ENCODE peak calls at places on chromosome 22, in eight cellular contexts. One of them, this sample, is unnamed.

GRCh38 chr22:30078320-30079311 is 1.6 kb upstream of the HORMAD2 start:
- DNase-seq in AG10803: no peak
- DNase-seq in A549: no peak
- DNase-seq in right lobe of liver: peak
- DNase-seq in fibroblast of lung: no peak
- DNase-seq in A673: peak
- DNase-seq in fibroblast of pulmonary artery: no peak
- DNase-seq in ascending aorta: no peak
- DNase-seq in this sample: no peak

GRCh38 chr22:47092896-47093311 is 330.5 kb downstream of the TBC1D22A start:
- DNase-seq in AG10803: peak
- DNase-seq in A549: no peak
- DNase-seq in right lobe of liver: no peak
- DNase-seq in fibroblast of lung: peak
- DNase-seq in A673: peak
- DNase-seq in fibroblast of pulmonary artery: peak
- DNase-seq in ascending aorta: no peak
- DNase-seq in this sample: peak

GRCh38 chr22:29690481-29690880 is 29.3 kb upstream of the CABP7 start:
- DNase-seq in AG10803: peak
- DNase-seq in A549: no peak
- DNase-seq in right lobe of liver: no peak
- DNase-seq in fibroblast of lung: peak
- DNase-seq in A673: peak
- DNase-seq in fibroblast of pulmonary artery: no peak
- DNase-seq in ascending aorta: no peak
- DNase-seq in this sample: no peak

GRCh38 chr22:30273196-30273595 is 6.5 kb upstream of the OSM start:
- DNase-seq in AG10803: no peak
- DNase-seq in A549: no peak
- DNase-seq in right lobe of liver: no peak
- DNase-seq in fibroblast of lung: no peak
- DNase-seq in A673: no peak
- DNase-seq in fibroblast of pulmonary artery: no peak
- DNase-seq in ascending aorta: no peak
- DNase-seq in this sample: no peak

GRCh38 chr22:42695294-42695693 is 25.4 kb downstream of the A4GALT start:
- DNase-seq in AG10803: no peak
- DNase-seq in A549: no peak
- DNase-seq in right lobe of liver: no peak
- DNase-seq in fibroblast of lung: no peak
- DNase-seq in A673: no peak
- DNase-seq in fibroblast of pulmonary artery: no peak
- DNase-seq in ascending aorta: no peak
- DNase-seq in this sample: no peak

GRCh38 chr22:36940676-36941075 is 27.2 kb downstream of the CSF2RB start:
- DNase-seq in AG10803: no peak
- DNase-seq in A549: no peak
- DNase-seq in right lobe of liver: no peak
- DNase-seq in fibroblast of lung: no peak
- DNase-seq in A673: no peak
- DNase-seq in fibroblast of pulmonary artery: no peak
- DNase-seq in ascending aorta: no peak
- DNase-seq in this sample: no peak

GRCh38 chr22:42676059-42676607 is 26.9 kb upstream of the CYB5R3 start:
- DNase-seq in AG10803: peak
- DNase-seq in A549: no peak
- DNase-seq in right lobe of liver: no peak
- DNase-seq in fibroblast of lung: no peak
- DNase-seq in A673: no peak
- DNase-seq in fibroblast of pulmonary artery: peak
- DNase-seq in ascending aorta: no peak
- DNase-seq in this sample: peak

GRCh38 chr22:41563051-41563711 is 2.4 kb downstream of the CSDC2 start:
- DNase-seq in AG10803: peak
- DNase-seq in A549: peak
- DNase-seq in right lobe of liver: no peak
- DNase-seq in fibroblast of lung: peak
- DNase-seq in A673: no peak
- DNase-seq in fibroblast of pulmonary artery: peak
- DNase-seq in ascending aorta: no peak
- DNase-seq in this sample: peak

GRCh38 chr22:39021552-39022250 is 774 bp downstream of the APOBEC3D start:
- DNase-seq in AG10803: no peak
- DNase-seq in A549: no peak
- DNase-seq in right lobe of liver: peak
- DNase-seq in fibroblast of lung: no peak
- DNase-seq in A673: no peak
- DNase-seq in fibroblast of pulmonary artery: no peak
- DNase-seq in ascending aorta: no peak
- DNase-seq in this sample: peak

GRCh38 chr22:48745842-48746788 is 1081.6 kb downstream of the BRD1 start:
- DNase-seq in AG10803: no peak
- DNase-seq in A549: no peak
- DNase-seq in right lobe of liver: no peak
- DNase-seq in fibroblast of lung: no peak
- DNase-seq in A673: no peak
- DNase-seq in fibroblast of pulmonary artery: no peak
- DNase-seq in ascending aorta: peak
- DNase-seq in this sample: no peak

GRCh38 chr22:48756146-48757111 is 1071.2 kb downstream of the BRD1 start:
- DNase-seq in AG10803: no peak
- DNase-seq in A549: no peak
- DNase-seq in right lobe of liver: no peak
- DNase-seq in fibroblast of lung: no peak
- DNase-seq in A673: no peak
- DNase-seq in fibroblast of pulmonary artery: no peak
- DNase-seq in ascending aorta: no peak
- DNase-seq in this sample: no peak

GRCh38 chr22:35611891-35612576 is 5.1 kb downstream of the MB start:
- DNase-seq in AG10803: no peak
- DNase-seq in A549: no peak
- DNase-seq in right lobe of liver: no peak
- DNase-seq in fibroblast of lung: no peak
- DNase-seq in A673: no peak
- DNase-seq in fibroblast of pulmonary artery: no peak
- DNase-seq in ascending aorta: no peak
- DNase-seq in this sample: no peak

GRCh38 chr22:20430641-20431519 is 6.7 kb downstream of the SCARF2 start:
- DNase-seq in AG10803: peak
- DNase-seq in A549: peak
- DNase-seq in right lobe of liver: peak
- DNase-seq in fibroblast of lung: peak
- DNase-seq in A673: peak
- DNase-seq in fibroblast of pulmonary artery: no peak
- DNase-seq in ascending aorta: no peak
- DNase-seq in this sample: no peak
- TF ChIP-seq CTCF in AG10803: peak
- TF ChIP-seq CTCF in A549: peak
- TF ChIP-seq CTCF in right lobe of liver: peak
- TF ChIP-seq CTCF in fibroblast of lung: no peak
- TF ChIP-seq CTCF in A673: peak
- TF ChIP-seq CTCF in fibroblast of pulmonary artery: no peak
- TF ChIP-seq CTCF in ascending aorta: no peak
- TF ChIP-seq CTCF in this sample: no peak

GRCh38 chr22:20244744-20245576 is 23.2 kb downstream of the RTN4R start:
- DNase-seq in AG10803: no peak
- DNase-seq in A549: no peak
- DNase-seq in right lobe of liver: no peak
- DNase-seq in fibroblast of lung: no peak
- DNase-seq in A673: peak
- DNase-seq in fibroblast of pulmonary artery: no peak
- DNase-seq in ascending aorta: no peak
- DNase-seq in this sample: no peak
- H3K4me3 ChIP-seq in AG10803: no peak
- H3K4me3 ChIP-seq in A549: no peak
- H3K4me3 ChIP-seq in right lobe of liver: no peak
- H3K4me3 ChIP-seq in fibroblast of lung: no peak
- H3K4me3 ChIP-seq in A673: no peak
- H3K4me3 ChIP-seq in fibroblast of pulmonary artery: no peak
- H3K4me3 ChIP-seq in ascending aorta: no peak
- H3K4me3 ChIP-seq in this sample: no peak

GRCh38 chr22:31683181-31684105 is 21.4 kb upstream of the PISD start:
- DNase-seq in AG10803: peak
- DNase-seq in A549: no peak
- DNase-seq in right lobe of liver: no peak
- DNase-seq in fibroblast of lung: no peak
- DNase-seq in A673: no peak
- DNase-seq in fibroblast of pulmonary artery: no peak
- DNase-seq in ascending aorta: no peak
- DNase-seq in this sample: peak
- TF ChIP-seq CTCF in AG10803: no peak
- TF ChIP-seq CTCF in A549: no peak
- TF ChIP-seq CTCF in right lobe of liver: no peak
- TF ChIP-seq CTCF in fibroblast of lung: no peak
- TF ChIP-seq CTCF in A673: no peak
- TF ChIP-seq CTCF in fibroblast of pulmonary artery: no peak
- TF ChIP-seq CTCF in ascending aorta: no peak
- TF ChIP-seq CTCF in this sample: no peak

DNA sequence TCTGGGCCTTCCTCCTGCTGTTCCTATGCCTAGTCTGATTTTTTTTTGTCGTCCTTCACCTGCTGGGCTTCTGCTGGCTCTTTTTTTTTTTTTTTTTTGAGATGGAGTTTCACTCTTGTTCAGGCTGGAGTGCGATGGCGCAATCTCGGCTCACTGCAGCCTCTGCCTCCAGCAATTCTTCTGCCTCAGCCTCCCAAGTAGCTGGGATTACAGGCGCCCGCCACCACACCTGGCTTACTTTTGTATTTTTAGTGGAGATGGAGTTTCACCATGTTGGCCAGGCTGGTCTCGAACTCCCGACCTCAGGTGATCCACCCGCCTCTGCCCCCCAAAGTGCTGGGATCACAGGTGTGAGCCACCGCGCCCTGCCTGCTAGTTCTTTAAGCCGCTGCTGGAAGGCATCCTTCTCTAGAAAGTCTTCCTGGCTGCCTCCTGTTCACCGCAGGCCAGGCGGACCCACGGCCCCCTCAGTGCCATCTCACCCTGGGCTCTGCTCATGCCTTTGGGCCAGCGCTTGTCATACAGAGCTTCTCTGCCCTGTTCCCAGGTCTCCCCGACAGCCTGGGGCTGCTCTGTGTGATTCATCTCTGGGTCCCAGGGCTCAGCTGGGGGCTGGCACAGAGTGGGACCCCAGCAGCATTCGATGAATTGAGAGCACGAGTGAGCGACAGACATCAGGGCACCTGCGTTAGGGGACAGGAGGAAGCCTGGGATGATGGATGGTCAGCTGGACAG is 23.6 kb upstream of the PRR5 start:
- DNase-seq in AG10803: no peak
- DNase-seq in A549: no peak
- DNase-seq in right lobe of liver: no peak
- DNase-seq in fibroblast of lung: no peak
- DNase-seq in A673: no peak
- DNase-seq in fibroblast of pulmonary artery: no peak
- DNase-seq in ascending aorta: no peak
- DNase-seq in this sample: no peak
- H3K4me3 ChIP-seq in AG10803: no peak
- H3K4me3 ChIP-seq in A549: peak
- H3K4me3 ChIP-seq in right lobe of liver: no peak
- H3K4me3 ChIP-seq in fibroblast of lung: no peak
- H3K4me3 ChIP-seq in A673: no peak
- H3K4me3 ChIP-seq in fibroblast of pulmonary artery: no peak
- H3K4me3 ChIP-seq in ascending aorta: no peak
- H3K4me3 ChIP-seq in this sample: no peak

GRCh38 chr22:22110548-22111266 is 128.1 kb upstream of the TOP3B start:
- DNase-seq in AG10803: peak
- DNase-seq in A549: peak
- DNase-seq in right lobe of liver: no peak
- DNase-seq in fibroblast of lung: peak
- DNase-seq in A673: peak
- DNase-seq in fibroblast of pulmonary artery: peak
- DNase-seq in ascending aorta: no peak
- DNase-seq in this sample: peak
- TF ChIP-seq CTCF in AG10803: peak
- TF ChIP-seq CTCF in A549: no peak
- TF ChIP-seq CTCF in right lobe of liver: peak
- TF ChIP-seq CTCF in fibroblast of lung: peak
- TF ChIP-seq CTCF in A673: peak
- TF ChIP-seq CTCF in fibroblast of pulmonary artery: peak
- TF ChIP-seq CTCF in ascending aorta: no peak
- TF ChIP-seq CTCF in this sample: peak

GRCh38 chr22:32591620-32592019 is 117.0 kb downstream of the FBXO7 start:
- DNase-seq in AG10803: peak
- DNase-seq in A549: no peak
- DNase-seq in right lobe of liver: no peak
- DNase-seq in fibroblast of lung: peak
- DNase-seq in A673: no peak
- DNase-seq in fibroblast of pulmonary artery: peak
- DNase-seq in ascending aorta: no peak
- DNase-seq in this sample: peak
- H3K4me3 ChIP-seq in AG10803: no peak
- H3K4me3 ChIP-seq in A549: no peak
- H3K4me3 ChIP-seq in right lobe of liver: no peak
- H3K4me3 ChIP-seq in fibroblast of lung: no peak
- H3K4me3 ChIP-seq in A673: no peak
- H3K4me3 ChIP-seq in fibroblast of pulmonary artery: no peak
- H3K4me3 ChIP-seq in ascending aorta: no peak
- H3K4me3 ChIP-seq in this sample: no peak

DNA sequence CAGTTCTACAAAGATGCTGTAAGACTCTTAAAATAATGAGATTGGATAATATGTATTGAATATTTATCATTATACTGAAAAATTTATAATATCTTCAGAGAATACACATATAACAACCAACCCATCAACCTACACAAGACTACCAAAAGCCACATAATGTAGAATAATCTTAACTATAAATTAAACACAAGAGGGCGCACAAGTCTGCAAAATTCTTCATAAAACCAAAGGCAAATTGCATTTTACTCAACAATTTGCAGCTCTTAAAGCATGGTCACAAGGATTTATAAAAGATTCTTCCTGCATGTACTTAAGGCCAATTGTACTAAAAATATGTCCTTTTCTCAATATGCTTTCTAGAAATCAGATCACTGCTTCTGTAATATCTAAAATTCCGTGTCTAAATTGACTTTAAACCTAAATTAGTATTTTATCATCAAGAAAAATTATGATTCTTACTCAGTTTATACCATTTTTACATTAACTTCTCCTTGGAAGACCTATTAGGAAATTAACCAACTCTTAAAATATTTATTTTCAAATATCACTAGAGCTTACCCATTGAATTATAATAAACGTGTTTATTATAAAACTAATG is 79.0 kb downstream of the TTC28 start:
- DNase-seq in AG10803: peak
- DNase-seq in A549: peak
- DNase-seq in right lobe of liver: no peak
- DNase-seq in fibroblast of lung: peak
- DNase-seq in A673: peak
- DNase-seq in fibroblast of pulmonary artery: peak
- DNase-seq in ascending aorta: no peak
- DNase-seq in this sample: peak
- TF ChIP-seq CTCF in AG10803: peak
- TF ChIP-seq CTCF in A549: peak
- TF ChIP-seq CTCF in right lobe of liver: peak
- TF ChIP-seq CTCF in fibroblast of lung: no peak
- TF ChIP-seq CTCF in A673: peak
- TF ChIP-seq CTCF in fibroblast of pulmonary artery: peak
- TF ChIP-seq CTCF in ascending aorta: peak
- TF ChIP-seq CTCF in this sample: peak

GRCh38 chr22:49847751-49848689 is 5.6 kb upstream of the ZBED4 start:
- DNase-seq in AG10803: no peak
- DNase-seq in A549: no peak
- DNase-seq in right lobe of liver: peak
- DNase-seq in fibroblast of lung: no peak
- DNase-seq in A673: no peak
- DNase-seq in fibroblast of pulmonary artery: no peak
- DNase-seq in ascending aorta: no peak
- DNase-seq in this sample: no peak
- H3K4me3 ChIP-seq in AG10803: no peak
- H3K4me3 ChIP-seq in A549: peak
- H3K4me3 ChIP-seq in right lobe of liver: peak
- H3K4me3 ChIP-seq in fibroblast of lung: no peak
- H3K4me3 ChIP-seq in A673: peak
- H3K4me3 ChIP-seq in fibroblast of pulmonary artery: no peak
- H3K4me3 ChIP-seq in ascending aorta: peak
- H3K4me3 ChIP-seq in this sample: no peak